ENCODE peak calls at places on chromosomes 13 and 19, in four cellular contexts. B is HEK293T, S is K562, T is HepG2. U is an unnamed sample.

GRCh38 chr13:30580852-30581502 is 36.7 kb upstream of the USPL1 start:
- DNase-seq in S (no peak), T (no peak), B (no peak), U (no peak)

GRCh38 chr19:48372904-48373303 is 8.7 kb downstream of the SYNGR4 start:
- DNase-seq in B (no peak), S (no peak), T (no peak), U (no peak)

GRCh38 chr13:49441846-49442245 is 2.0 kb downstream of the CAB39L start:
- DNase-seq in T (no peak), S (no peak), B (no peak), U (no peak)

GRCh38 chr19:6023085-6023682 is 45.2 kb upstream of the RANBP3 start:
- DNase-seq in T (no peak), S (no peak), B (no peak), U (no peak)

GRCh38 chr19:12639901-12640613 is 26.5 kb downstream of the MAN2B1 start:
- DNase-seq in S (peak; percentile 87), B (peak; percentile 75), T (peak; percentile 67), U (peak; percentile 53)

GRCh38 chr19:13761423-13761822 is 2.9 kb upstream of the MRI1 start:
- DNase-seq in T (no peak), S (no peak), B (no peak), U (no peak)

GRCh38 chr19:19366691-19367396 is 38.6 kb upstream of the GATAD2A start:
- DNase-seq in S (peak; percentile 94), B (peak; percentile 80), T (peak; percentile 92), U (no peak)

GRCh38 chr19:8101311-8101710 is 48.1 kb downstream of the FBN3 start:
- DNase-seq in S (no peak), T (no peak), B (no peak), U (no peak)

GRCh38 chr13:43737524-43737923 is 49.2 kb downstream of the ENOX1 start:
- DNase-seq in T (no peak), S (no peak), B (no peak), U (no peak)

GRCh38 chr13:30806784-30807183 is 71.4 kb downstream of the ALOX5AP start:
- DNase-seq in T (no peak), S (no peak), B (no peak), U (no peak)

GRCh38 chr13:99307648-99308339 is 595 bp upstream of the GPR183 start:
- DNase-seq in B (no peak), T (no peak), S (peak; percentile 79), U (no peak)

GRCh38 chr13:30396434-30397075 is 25.7 kb upstream of the UBE2L5 start:
- DNase-seq in B (no peak), S (no peak), T (no peak), U (no peak)

GRCh38 chr13:43567608-43568007 is 219.2 kb downstream of the ENOX1 start:
- DNase-seq in T (no peak), B (no peak), S (no peak), U (no peak)

GRCh38 chr19:28486934-28487333 is 726.0 kb downstream of the UQCRFS1 start:
- DNase-seq in S (no peak), B (no peak), T (no peak), U (no peak)

GRCh38 chr13:103539265-103539664 is 473.0 kb upstream of the SLC10A2 start:
- DNase-seq in T (no peak), S (no peak), B (peak; percentile 4), U (no peak)

GRCh38 chr13:40096357-40096911 is 441.0 kb downstream of the COG6 start:
- DNase-seq in B (no peak), S (no peak), T (no peak), U (no peak)

GRCh38 chr13:76229281-76229680 is 593.2 kb downstream of the LMO7 start:
- DNase-seq in B (no peak), S (no peak), T (no peak), U (no peak)

GRCh38 chr19:50820549-50821247 is 2.9 kb downstream of the KLK1 start:
- DNase-seq in S (peak; percentile 85), T (no peak), B (no peak), U (peak; percentile 21)

GRCh38 chr13:47679391-47679790 is 321.7 kb downstream of the SUCLA2 start:
- DNase-seq in B (no peak), T (no peak), S (no peak), U (no peak)

GRCh38 chr13:33676700-33677048 is 141.3 kb upstream of the RFC3 start:
- DNase-seq in S (no peak), B (peak; percentile 41), T (peak; percentile 88), U (no peak)

GRCh38 chr19:39502640-39503417 is 4.1 kb downstream of the DLL3 start:
- DNase-seq in T (peak; percentile 56), B (peak; percentile 91), S (peak; percentile 88), U (no peak)

GRCh38 chr19:38792250-38793111 is 3.5 kb downstream of the LGALS7B start:
- DNase-seq in T (no peak), S (no peak), B (no peak), U (no peak)

GRCh38 chr13:112067871-112068305 is 939 bp downstream of the SOX1 start:
- DNase-seq in T (no peak), B (no peak), S (no peak), U (no peak)

GRCh38 chr19:7115721-7116120 is 46.2 kb downstream of the ZNF557 start:
- DNase-seq in B (no peak), S (no peak), T (no peak), U (no peak)

GRCh38 chr19:39031368-39032163 is 783 bp downstream of the FBXO27 start:
- DNase-seq in S (peak; percentile 95), B (peak; percentile 93), T (no peak), U (peak; percentile 60)

GRCh38 chr13:105346141-105346766 is 1189.2 kb downstream of the EFNB2 start:
- DNase-seq in T (peak; percentile 0), S (no peak), B (no peak), U (no peak)

GRCh38 chr13:102620512-102620911 is 23.7 kb downstream of the TPP2 start:
- DNase-seq in B (no peak), T (no peak), S (no peak), U (no peak)

GRCh38 chr13:45670481-45670880 is 31.6 kb upstream of the CBY2 start:
- DNase-seq in T (no peak), S (no peak), B (no peak), U (no peak)

GRCh38 chr13:50412046-50412617 is 396.9 kb downstream of the KCNRG start:
- DNase-seq in S (no peak), B (no peak), T (no peak), U (no peak)

GRCh38 chr19:8208119-8208709 is 956 bp upstream of the CERS4 start:
- DNase-seq in T (no peak), S (no peak), B (no peak), U (no peak)

GRCh38 chr13:107339209-107339608 is 771.3 kb upstream of the ARGLU1 start:
- DNase-seq in B (no peak), T (no peak), S (no peak), U (no peak)

DNA sequence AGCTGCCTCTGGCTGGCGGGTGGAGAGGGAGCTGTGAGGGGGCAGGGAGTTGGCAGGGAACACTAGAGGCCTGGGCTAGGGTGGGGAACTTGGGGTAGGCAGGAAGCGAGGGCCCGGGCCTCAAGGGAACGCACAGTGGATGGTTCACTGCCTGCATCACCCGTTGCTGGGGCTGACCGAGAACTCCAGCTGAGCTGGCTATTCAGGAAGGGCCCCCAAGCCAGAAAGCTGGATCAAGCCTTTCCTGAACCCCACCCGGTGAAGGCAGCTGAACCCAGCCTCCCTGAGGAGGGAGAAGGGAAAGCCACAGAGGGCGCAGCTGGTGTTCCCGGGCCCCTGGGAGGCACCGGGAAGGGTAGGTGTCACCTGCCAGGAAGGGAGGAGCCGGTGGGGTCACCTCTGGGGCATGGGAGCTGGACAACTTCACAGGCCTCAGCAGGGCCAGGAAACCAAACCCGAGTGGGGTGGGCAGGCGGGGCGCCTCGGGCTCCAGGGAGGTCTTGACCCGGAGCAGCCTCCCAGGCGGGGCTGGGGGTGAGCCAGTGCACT is 13.9 kb downstream of the PALM start:
- DNase-seq in S (no peak), B (no peak), T (no peak), U (no peak)
- TF ChIP-seq FOXK2 in S (no peak), B (no peak), T (no peak), U (no peak)

DNA sequence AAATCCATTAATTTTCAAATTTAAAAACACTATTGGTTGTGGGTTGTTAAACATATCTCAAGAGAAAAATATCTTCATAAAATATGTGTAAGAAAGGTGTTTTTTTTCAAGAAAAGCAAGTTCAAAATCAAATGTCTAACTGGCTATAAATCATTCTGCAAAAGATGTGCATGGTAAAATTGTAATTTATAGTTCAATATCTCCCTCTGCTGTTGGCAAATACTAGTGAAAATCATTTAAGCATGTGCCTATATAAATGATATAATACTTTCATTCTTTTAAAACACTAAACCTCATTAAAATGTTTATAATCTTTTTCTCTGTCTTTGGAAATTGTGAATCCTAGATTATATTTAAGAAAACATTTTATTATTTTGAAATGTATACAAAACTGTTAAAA is 17.2 kb upstream of the SLITRK6 start:
- DNase-seq in B (no peak), T (no peak), S (no peak), U (no peak)
- TF ChIP-seq FOXK2 in B (no peak), T (no peak), S (no peak), U (no peak)

GRCh38 chr19:2805261-2805900 is 14.3 kb upstream of the ZNF554 start:
- DNase-seq in T (no peak), S (no peak), B (no peak), U (no peak)

GRCh38 chr19:2800506-2800905 is 15.2 kb downstream of the THOP1 start:
- DNase-seq in T (no peak), B (no peak), S (no peak), U (no peak)

GRCh38 chr19:2803486-2804155 is 16.0 kb upstream of the ZNF554 start:
- DNase-seq in B (no peak), T (no peak), S (no peak), U (no peak)

GRCh38 chr19:2804156-2805004 is 15.3 kb upstream of the ZNF554 start:
- DNase-seq in T (no peak), S (no peak), B (no peak), U (no peak)

GRCh38 chr19:2802826-2803225 is 16.8 kb upstream of the ZNF554 start:
- DNase-seq in T (no peak), S (no peak), B (no peak), U (no peak)
- TF ChIP-seq FOXK2 in T (no peak), S (no peak), B (no peak), U (no peak)

DNA sequence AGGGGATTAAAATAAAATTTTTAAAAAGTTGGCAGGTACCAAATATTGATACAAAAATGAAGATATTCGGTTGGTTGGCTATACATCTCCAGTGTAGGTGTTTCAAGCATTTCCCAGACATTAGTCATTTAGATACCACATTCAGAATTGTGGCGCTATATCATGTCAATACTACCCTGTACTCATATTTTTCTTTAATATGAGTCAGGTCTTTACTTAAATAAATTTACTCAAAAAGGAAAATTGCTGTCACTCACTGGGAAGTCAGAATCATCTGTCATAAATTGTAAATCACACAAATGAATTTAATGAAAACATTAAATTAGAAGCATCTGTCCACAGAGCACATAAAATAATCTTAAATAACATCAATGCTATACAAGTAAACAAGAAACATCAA is 134.2 kb downstream of the TSHZ3 start:
- DNase-seq in T (no peak), S (no peak), B (no peak), U (no peak)
- TF ChIP-seq FOXK2 in T (no peak), S (no peak), B (no peak), U (no peak)

DNA sequence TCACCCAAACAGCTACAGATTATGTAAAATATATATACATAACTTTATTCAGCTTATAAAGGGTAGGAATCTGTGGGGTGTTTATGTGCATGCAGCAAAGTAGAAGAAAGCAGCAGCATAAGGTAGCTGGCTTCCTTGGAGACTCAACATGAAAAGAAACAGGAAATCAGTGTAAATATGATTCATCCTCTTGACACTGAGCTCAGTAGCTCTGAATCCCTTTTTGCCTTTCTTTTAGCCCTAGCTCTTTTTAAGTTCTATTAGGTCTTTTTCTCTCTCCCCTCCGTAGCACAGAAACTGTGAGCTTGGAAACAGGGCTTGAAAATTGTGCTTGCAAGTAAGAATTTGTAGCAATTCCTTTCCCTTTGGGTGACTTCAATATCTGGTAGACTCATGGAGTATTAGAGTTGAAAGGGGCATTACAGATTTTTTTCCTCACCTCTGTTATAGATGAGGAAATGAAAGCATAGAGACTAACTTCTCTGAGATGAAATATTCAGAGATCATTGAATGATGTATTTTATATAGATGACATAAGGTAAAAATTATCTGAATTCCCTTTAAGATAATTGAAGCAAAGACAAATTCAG is 314.4 kb downstream of the PCDH9 start:
- DNase-seq in T (no peak), S (no peak), B (no peak), U (no peak)
- TF ChIP-seq FOXK2 in T (no peak), S (no peak), B (no peak), U (no peak)

U was measured in GM12878.